ENCODE peak calls at places on chromosomes 6 and 20, in five cellular contexts. V is PC-9, K is fibroblast of lung, R is GM23338, J is PC-3. H is an unnamed sample.

GRCh38 chr6:36028088-36028886 is 679 bp downstream of the MAPK14 start:
- DNase-seq in V (no peak), K (peak; percentile 23), R (peak; percentile 37), J (peak; percentile 26), H (peak; percentile 74)

GRCh38 chr6:167683028-167683862 is 143.5 kb upstream of the AFDN start:
- DNase-seq in V (peak; percentile 37), K (peak; percentile 93), R (no peak), J (peak; percentile 73), H (no peak)

GRCh38 chr6:151443911-151444621 is 7.9 kb downstream of the RMND1 start:
- DNase-seq in V (no peak), K (peak; percentile 23), R (no peak), J (no peak), H (no peak)

GRCh38 chr6:5525209-5525608 is 263.9 kb downstream of the FARS2 start:
- DNase-seq in V (no peak), K (peak; percentile 72), R (no peak), J (no peak), H (no peak)

GRCh38 chr20:8933391-8933807 is 135.5 kb upstream of the PLCB4 start:
- DNase-seq in V (no peak), K (peak; percentile 3), R (peak; percentile 14), J (no peak), H (peak; percentile 57)

GRCh38 chr6:158958504-158959386 is 41.3 kb downstream of the RSPH3 start:
- DNase-seq in V (no peak), K (no peak), R (no peak), J (no peak), H (no peak)

GRCh38 chr6:35048031-35048613 is 93.0 kb downstream of the TCP11 start:
- DNase-seq in V (no peak), K (peak; percentile 28), R (peak; percentile 67), J (no peak), H (no peak)

GRCh38 chr6:41558033-41558807 is 12.0 kb downstream of the FOXP4 start:
- DNase-seq in V (no peak), K (peak; percentile 53), R (no peak), J (no peak), H (peak; percentile 81)

GRCh38 chr6:117265425-117266266 is at the start of gene VGLL2:
- DNase-seq in V (no peak), K (peak; percentile 49), R (peak; percentile 74), J (no peak), H (peak; percentile 85)

GRCh38 chr6:161411265-161411944 is 137.5 kb upstream of the AGPAT4 start:
- DNase-seq in V (no peak), K (peak; percentile 63), R (no peak), J (peak; percentile 20), H (no peak)

GRCh38 chr20:9015984-9016324 is 52.9 kb upstream of the PLCB4 start:
- DNase-seq in V (no peak), K (peak; percentile 71), R (peak; percentile 70), J (peak; percentile 63), H (no peak)

DNA sequence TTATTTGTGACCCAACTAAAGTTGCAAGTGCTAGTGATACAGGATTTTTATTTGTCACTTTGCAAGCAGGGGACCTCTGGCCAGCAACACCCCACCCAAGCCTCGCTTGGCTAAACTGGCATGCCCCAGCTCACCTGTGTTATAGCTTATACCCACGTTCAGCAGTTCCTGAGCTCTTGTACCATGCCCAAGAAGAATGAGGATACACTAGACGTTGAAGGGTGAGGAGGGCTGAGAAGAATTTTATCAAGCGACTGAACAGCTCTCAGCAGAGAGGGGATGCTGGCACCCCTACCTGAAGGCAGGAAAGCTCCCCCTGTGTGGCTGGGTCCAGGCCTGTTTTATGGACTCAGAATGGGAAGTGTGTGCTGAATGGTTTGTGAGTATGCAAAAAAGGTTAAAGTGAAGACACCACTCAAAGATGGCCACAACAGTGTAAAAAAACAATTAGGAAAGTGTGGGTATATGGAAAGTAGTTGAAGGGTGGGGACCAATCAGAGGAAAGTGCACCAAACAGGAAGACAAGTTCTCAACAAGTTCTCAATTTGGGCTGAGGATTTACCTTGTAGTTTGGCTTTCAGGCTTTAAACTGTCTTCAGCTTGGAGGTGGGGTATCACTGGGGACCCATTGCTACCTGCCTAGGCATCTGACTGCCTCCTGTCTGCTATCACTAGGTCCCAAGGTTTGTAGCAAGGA is 14.9 kb downstream of the BTN2A1 start:
- DNase-seq in V (no peak), K (no peak), R (no peak), J (no peak), H (no peak)
- H2AFZ ChIP-seq in V (no peak overlapping the region), K (no peak overlapping the region), R (no peak overlapping the region), J (no peak overlapping the region), H (peak overlapping the region; percentile 82)

GRCh38 chr6:115137910-115138309 is 795.1 kb upstream of the HS3ST5 start:
- DNase-seq in V (no peak), K (no peak), R (peak; percentile 2), J (no peak), H (no peak)
- H2AFZ ChIP-seq in V (no peak overlapping the region), K (no peak overlapping the region), R (no peak overlapping the region), J (no peak overlapping the region), H (no peak overlapping the region)

DNA sequence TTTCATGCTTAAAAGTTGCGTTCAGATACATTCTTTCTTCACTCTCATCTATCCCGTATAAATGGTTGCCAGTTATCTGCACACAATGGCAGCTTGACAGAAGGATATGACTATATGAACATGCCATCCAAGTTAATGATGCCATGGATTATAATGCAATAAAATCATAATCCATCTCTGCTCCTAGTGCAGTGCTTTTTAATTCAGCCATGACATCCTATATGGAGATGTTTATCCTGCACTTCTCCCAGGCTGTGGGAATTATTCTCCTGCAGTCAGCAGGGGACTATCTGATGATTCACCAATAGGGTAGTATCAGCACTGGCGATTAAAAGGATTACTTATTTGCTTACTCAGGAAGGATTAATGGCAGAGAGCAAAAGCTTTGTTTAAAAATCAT is 273.8 kb downstream of the SAMD5 start:
- DNase-seq in V (no peak), K (peak; percentile 56), R (no peak), J (peak; percentile 39), H (no peak)
- H2AFZ ChIP-seq in V (no peak overlapping the region), K (no peak overlapping the region), R (no peak overlapping the region), J (peak overlapping the region; percentile 19), H (no peak overlapping the region)

GRCh38 chr20:1897486-1897885 is 2.3 kb downstream of the SIRPA start:
- DNase-seq in V (no peak), K (no peak), R (no peak), J (no peak), H (no peak)

GRCh38 chr20:1896859-1897258 is 1.7 kb downstream of the SIRPA start:
- DNase-seq in V (no peak), K (no peak), R (no peak), J (no peak), H (no peak)

GRCh38 chr20:1899169-1899525 is 3.9 kb downstream of the SIRPA start:
- DNase-seq in V (no peak), K (no peak), R (no peak), J (no peak), H (no peak)

GRCh38 chr20:1898496-1899168 is 3.4 kb downstream of the SIRPA start:
- DNase-seq in V (no peak), K (no peak), R (no peak), J (no peak), H (no peak)

DNA sequence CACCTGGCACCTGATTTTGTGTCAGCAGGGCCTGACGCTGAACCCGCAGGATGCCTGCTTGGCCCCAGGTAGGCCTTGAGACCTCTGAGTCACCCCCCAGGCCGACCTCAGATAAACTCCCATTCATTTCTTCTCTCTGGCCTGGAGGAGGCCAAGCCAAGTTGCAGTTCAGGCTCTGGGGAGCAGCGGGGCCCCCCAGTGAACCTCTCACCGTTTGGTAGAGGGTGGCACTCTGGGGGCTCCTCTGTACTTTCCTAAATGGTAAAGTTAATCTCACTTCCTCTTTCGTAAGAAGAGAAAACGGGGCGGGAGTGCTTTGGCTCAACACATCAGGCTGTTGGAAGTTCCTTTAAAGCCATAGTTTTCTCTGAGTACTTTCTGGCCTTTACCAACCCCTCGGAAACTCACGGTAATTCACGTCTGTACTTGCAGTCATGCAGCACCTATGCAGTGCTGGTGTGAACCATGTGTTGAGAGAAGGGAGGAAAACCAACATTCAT is 2.8 kb downstream of the SIRPA start:
- DNase-seq in V (no peak), K (no peak), R (no peak), J (no peak), H (no peak)
- H2AFZ ChIP-seq in V (no peak overlapping the region), K (no peak overlapping the region), R (no peak overlapping the region), J (no peak overlapping the region), H (no peak overlapping the region)

H was measured in osteoblast.